ENCODE peak calls at places on chromosomes 6 and 20, in ten cellular contexts. G is SIG-M5; D is activated CD4-positive, CD25-positive, alpha-beta regulatory T cell; S is left ventricle myocardium inferior; R is putamen; I is trophoblast cell; O is activated T-cell treated with anti-CD3 and anti-CD28 coated beads, Interleukin-2, amount 50 U/mL, for 48 hours; V is sciatic nerve; C is endothelial cell of umbilical vein; A is activated T-helper 9 cell treated with anti-CD3 and anti-CD28 coated beads, Interleukin-2, amount 50 U/mL, for 16 hours. P is an unnamed sample.

GRCh38 chr6:161443868-161444267 is 170.0 kb upstream of the AGPAT4 start:
- DNase-seq in G (no peak), D (no peak), S (no peak), R (peak; percentile 42), I (no peak), O (no peak), V (no peak), C (no peak), A (no peak), P (no peak)

GRCh38 chr6:117205876-117206275 is 59.5 kb upstream of the VGLL2 start:
- DNase-seq in G (no peak), D (no peak), S (no peak), R (no peak), I (peak; percentile 65), O (no peak), V (no peak), C (no peak), A (no peak), P (no peak)

GRCh38 chr6:9523462-9523861 is 891.4 kb downstream of the TFAP2A start:
- DNase-seq in G (no peak), D (no peak), S (no peak), R (no peak), I (peak; percentile 57), O (no peak), V (no peak), C (peak; percentile 64), A (no peak), P (no peak)

GRCh38 chr6:54633601-54634000 is 213.0 kb upstream of the FAM83B start:
- DNase-seq in G (no peak), D (no peak), S (no peak), R (no peak), I (no peak), O (no peak), V (no peak), C (no peak), A (no peak), P (no peak)

GRCh38 chr6:156795825-156796224 is 18.6 kb downstream of the ARID1B start:
- DNase-seq in G (no peak), D (no peak), S (no peak), R (no peak), I (no peak), O (no peak), V (no peak), C (no peak), A (no peak), P (no peak)

GRCh38 chr20:52494244-52494643 is 302.7 kb upstream of the ZFP64 start:
- DNase-seq in G (no peak), D (no peak), S (no peak), R (no peak), I (peak; percentile 50), O (peak; percentile 69), V (no peak), C (peak; percentile 94), A (peak; percentile 16), P (no peak)

GRCh38 chr20:2658414-2659354 is 5.3 kb downstream of the IDH3B start:
- DNase-seq in G (no peak), D (no peak), S (no peak), R (no peak), I (no peak), O (peak; percentile 62), V (no peak), C (no peak), A (no peak), P (no peak)

GRCh38 chr6:31940256-31940664 is 5.6 kb upstream of the CFB start:
- DNase-seq in G (no peak), D (no peak), S (no peak), R (no peak), I (no peak), O (no peak), V (no peak), C (no peak), A (no peak), P (no peak)

GRCh38 chr6:131909408-131910218 is 41.6 kb downstream of the CCN2 start:
- DNase-seq in G (no peak), D (peak; percentile 20), S (peak; percentile 18), R (peak; percentile 56), I (peak; percentile 64), O (peak; percentile 79), V (peak; percentile 89), C (peak; percentile 74), A (peak; percentile 45), P (no peak)

GRCh38 chr6:18262812-18263560 is 1.3 kb downstream of the DEK start:
- DNase-seq in G (no peak), D (no peak), S (no peak), R (no peak), I (no peak), O (peak; percentile 59), V (no peak), C (peak; percentile 57), A (peak; percentile 16), P (no peak)

GRCh38 chr6:2731281-2731909 is 19.3 kb downstream of the MYLK4 start:
- DNase-seq in G (no peak), D (no peak), S (no peak), R (no peak), I (no peak), O (no peak), V (no peak), C (no peak), A (no peak), P (no peak)

GRCh38 chr6:168116975-168117899 is 38.2 kb upstream of the FRMD1 start:
- DNase-seq in G (no peak), D (no peak), S (no peak), R (no peak), I (no peak), O (no peak), V (peak; percentile 49), C (no peak), A (no peak), P (no peak)

GRCh38 chr20:44181611-44182010 is 5.4 kb downstream of the JPH2 start:
- DNase-seq in G (no peak), D (no peak), S (peak; percentile 43), R (no peak), I (no peak), O (no peak), V (no peak), C (no peak), A (no peak), P (no peak)

GRCh38 chr6:170049641-170050491 is 241.0 kb downstream of the DLL1 start:
- DNase-seq in G (no peak), D (no peak), S (peak; percentile 87), R (peak; percentile 21), I (peak; percentile 36), O (no peak), V (peak; percentile 79), C (no peak), A (no peak), P (peak; percentile 79)